ENCODE peak calls at places on chromosomes 5 and 9, in ten cellular contexts. W is gastrocnemius medialis, O is tibial nerve, J is pancreas, N is GM13976, P is fibroblast of pulmonary artery, E is IMR-90, T is GM10248, U is bronchial epithelial cell, R is heart left ventricle. S is an unnamed sample.

GRCh38 chr5:62259699-62260220 is 46.2 kb upstream of the KIF2A start:
- DNase-seq in W (no peak), O (no peak), J (no peak), N (no peak), P (no peak), E (no peak), T (no peak), U (no peak), R (no peak), S (no peak)

GRCh38 chr5:17441351-17441750 is 56.7 kb upstream of the TAF11L2 start:
- DNase-seq in W (no peak), O (no peak), J (no peak), N (no peak), P (peak; percentile 37), E (peak; percentile 95), T (no peak), U (no peak), R (no peak), S (peak; percentile 90)

GRCh38 chr5:91207248-91207647 is 175.9 kb downstream of the ARRDC3 start:
- DNase-seq in W (no peak), O (no peak), J (no peak), N (no peak), P (peak; percentile 23), E (peak; percentile 50), T (no peak), U (peak; percentile 42), R (no peak), S (peak; percentile 72)

GRCh38 chr9:121609845-121610637 is 41.4 kb upstream of the DAB2IP start:
- DNase-seq in W (peak; percentile 71), O (no peak), J (peak; percentile 93), N (no peak), P (peak; percentile 60), E (peak; percentile 92), T (no peak), U (peak; percentile 91), R (no peak), S (peak; percentile 11)

GRCh38 chr9:93209097-93209496 is 25.2 kb downstream of the WNK2 start:
- DNase-seq in W (no peak), O (no peak), J (no peak), N (no peak), P (no peak), E (no peak), T (no peak), U (no peak), R (peak; percentile 28), S (no peak)

GRCh38 chr5:55601209-55601618 is 66.5 kb upstream of the PLPP1 start:
- DNase-seq in W (peak; percentile 75), O (peak; percentile 63), J (peak; percentile 70), N (no peak), P (peak; percentile 96), E (peak; percentile 61), T (no peak), U (peak; percentile 58), R (peak; percentile 83), S (peak; percentile 81)

GRCh38 chr9:134502261-134503211 is 139.1 kb upstream of the COL5A1 start:
- DNase-seq in W (no peak), O (no peak), J (peak; percentile 47), N (no peak), P (peak; percentile 98), E (peak; percentile 99), T (no peak), U (peak; percentile 29), R (peak; percentile 80), S (peak; percentile 94)

GRCh38 chr5:149838881-149839739 is 105.5 kb downstream of the PDE6A start:
- DNase-seq in W (no peak), O (no peak), J (no peak), N (no peak), P (peak; percentile 53), E (peak; percentile 78), T (no peak), U (peak; percentile 91), R (no peak), S (peak; percentile 65)

GRCh38 chr5:57408714-57409113 is 73.9 kb downstream of the ACTBL2 start:
- DNase-seq in W (no peak), O (no peak), J (no peak), N (no peak), P (peak; percentile 81), E (peak; percentile 63), T (no peak), U (no peak), R (no peak), S (no peak)

GRCh38 chr9:70363760-70364159 is 50.7 kb downstream of the KLF9 start:
- DNase-seq in W (no peak), O (no peak), J (no peak), N (no peak), P (no peak), E (no peak), T (no peak), U (no peak), R (no peak), S (no peak)

GRCh38 chr5:2352101-2352861 is 399.2 kb downstream of the IRX2 start:
- DNase-seq in W (no peak), O (no peak), J (no peak), N (peak; percentile 2), P (no peak), E (no peak), T (no peak), U (no peak), R (no peak), S (no peak)

GRCh38 chr5:111853748-111854147 is 96.8 kb upstream of the NREP start:
- DNase-seq in W (no peak), O (no peak), J (no peak), N (no peak), P (peak; percentile 28), E (peak; percentile 62), T (peak; percentile 17), U (no peak), R (no peak), S (no peak)

GRCh38 chr9:96135071-96135825 is 166.7 kb downstream of the HSD17B3 start:
- DNase-seq in W (no peak), O (no peak), J (no peak), N (no peak), P (no peak), E (peak; percentile 60), T (no peak), U (no peak), R (no peak), S (no peak)

GRCh38 chr9:96136992-96137665 is 164.8 kb downstream of the HSD17B3 start:
- DNase-seq in W (peak; percentile 12), O (peak; percentile 54), J (no peak), N (peak; percentile 79), P (peak; percentile 51), E (peak; percentile 78), T (peak; percentile 79), U (peak; percentile 11), R (no peak), S (peak; percentile 70)

GRCh38 chr9:96130970-96131369 is 171.0 kb downstream of the HSD17B3 start:
- DNase-seq in W (no peak), O (no peak), J (no peak), N (no peak), P (no peak), E (no peak), T (no peak), U (no peak), R (no peak), S (no peak)

GRCh38 chr9:96135904-96136303 is 166.1 kb downstream of the HSD17B3 start:
- DNase-seq in W (no peak), O (no peak), J (no peak), N (no peak), P (no peak), E (no peak), T (no peak), U (no peak), R (no peak), S (no peak)

DNA sequence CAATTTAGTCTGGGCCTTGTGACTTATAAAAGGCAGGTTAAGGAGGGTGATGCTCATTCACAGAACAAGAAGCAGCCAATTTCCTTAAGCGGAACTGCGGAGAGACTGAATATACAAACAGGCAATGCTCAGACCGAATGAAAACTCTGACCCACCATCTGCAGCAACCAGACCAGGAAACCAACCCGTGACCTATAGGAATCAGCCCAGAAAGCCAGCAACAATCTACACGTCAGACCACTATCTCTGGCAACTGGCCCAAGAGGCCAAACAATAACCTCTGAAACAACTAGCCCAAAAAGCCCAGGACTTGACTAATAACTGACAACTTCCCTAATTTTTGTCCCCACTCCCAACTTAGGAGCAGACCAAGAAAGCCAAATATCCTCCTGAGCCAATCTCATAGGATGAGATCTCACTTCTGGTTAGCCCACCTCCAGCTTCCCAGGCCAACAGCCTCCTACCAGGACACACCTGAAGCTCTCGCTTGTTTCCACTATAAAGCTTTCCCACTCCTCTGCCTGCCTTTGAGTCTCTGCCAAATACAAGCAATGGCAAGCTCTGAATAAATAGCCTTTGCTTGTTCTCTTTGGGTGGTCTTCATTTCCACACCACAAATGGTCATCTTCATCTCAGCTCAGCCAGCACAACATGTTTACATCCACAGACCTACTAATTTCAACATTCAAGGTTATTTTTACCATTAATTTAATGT is 168.5 kb downstream of the HSD17B3 start:
- DNase-seq in W (no peak), O (no peak), J (no peak), N (no peak), P (no peak), E (no peak), T (no peak), U (no peak), R (no peak), S (no peak)
- TF ChIP-seq CTCF in W (no peak), O (no peak), J (no peak), N (no peak), P (no peak), E (no peak), T (no peak), U (no peak), R (no peak), S (no peak)

GRCh38 chr9:137240321-137240840 is 706 bp upstream of the TUBB4B start:
- DNase-seq in W (peak; percentile 56), O (peak; percentile 37), J (peak; percentile 73), N (peak; percentile 75), P (peak; percentile 80), E (peak; percentile 61), T (peak; percentile 66), U (peak; percentile 28), R (peak; percentile 93), S (peak; percentile 40)
- TF ChIP-seq CTCF in W (no peak), O (no peak), J (no peak), N (no peak), P (no peak), E (no peak), T (peak; percentile 26), U (no peak), R (peak; percentile 5), S (no peak)

DNA sequence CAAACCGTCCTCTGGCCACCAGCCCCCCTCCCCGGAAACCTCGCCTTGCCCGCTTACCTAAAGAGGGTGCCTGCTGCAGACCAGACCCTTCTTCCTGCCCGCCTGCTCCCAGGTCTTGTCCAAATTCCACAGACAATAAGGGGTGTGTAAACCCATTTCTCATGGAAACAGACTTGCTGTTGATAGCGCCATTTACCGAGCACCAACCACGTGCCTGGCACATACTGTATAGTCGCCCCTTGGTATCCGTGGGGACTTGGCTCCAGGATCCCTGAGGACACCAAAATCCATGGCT is 25.1 kb downstream of the CDHR2 start:
- DNase-seq in W (no peak), O (no peak), J (no peak), N (no peak), P (no peak), E (no peak), T (no peak), U (no peak), R (no peak), S (no peak)
- TF ChIP-seq CTCF in W (no peak), O (no peak), J (peak; percentile 14), N (no peak), P (no peak), E (no peak), T (no peak), U (no peak), R (no peak), S (no peak)

DNA sequence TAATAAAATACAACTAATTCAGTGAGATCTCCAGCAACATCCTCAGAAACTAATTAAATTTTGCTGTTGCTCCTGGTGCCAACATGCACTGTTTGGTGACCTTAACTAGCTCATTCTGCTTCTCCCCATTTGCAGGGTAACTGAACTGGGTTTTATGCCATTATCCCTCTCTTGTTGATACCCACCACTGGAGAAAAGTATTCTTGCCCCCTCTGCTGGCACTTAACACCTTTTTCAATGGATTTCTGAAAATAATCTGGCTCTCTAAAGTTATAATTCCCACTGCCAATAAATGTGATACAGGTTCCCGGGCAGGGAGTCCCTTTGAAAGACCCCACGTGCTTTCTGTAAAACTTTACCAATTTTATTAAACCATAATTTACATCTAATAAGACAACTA is 394.3 kb downstream of the OSTF1 start:
- DNase-seq in W (no peak), O (no peak), J (no peak), N (no peak), P (no peak), E (no peak), T (no peak), U (no peak), R (no peak), S (peak; percentile 1)
- TF ChIP-seq CTCF in W (no peak), O (no peak), J (no peak), N (no peak), P (no peak), E (no peak), T (no peak), U (no peak), R (no peak), S (no peak)

S was measured in brain microvascular endothelial cell.